ENCODE peak calls at places on chromosomes 5 and 9, in ten cellular contexts. U is heart left ventricle; S is HepG2; P is psoas muscle; Y is left cardiac atrium; T is left colon; M is Panc1; O is pancreas; E is effector memory CD8-positive, alpha-beta T cell; L is right cardiac atrium. Z is an unnamed sample.

GRCh38 chr9:27539479-27540441 is 10.1 kb upstream of the MOB3B start:
- ATAC-seq in U (peak; percentile 78), P (peak; percentile 72), M (no peak), L (peak; percentile 86), O (peak; percentile 70), Y (peak; percentile 82), S (peak; percentile 73), T (no peak), E (no peak), Z (peak; percentile 63)

GRCh38 chr9:125774106-125774505 is 26.9 kb downstream of the PBX3 start:
- ATAC-seq in M (no peak), E (no peak), Y (no peak), P (no peak), U (no peak), S (no peak), L (no peak), T (no peak), O (no peak), Z (no peak)

GRCh38 chr9:77747163-77747562 is 99.0 kb upstream of the GNA14 start:
- ATAC-seq in U (no peak), O (no peak), Y (no peak), S (no peak), L (no peak), M (no peak), E (no peak), P (no peak), T (no peak), Z (no peak)

GRCh38 chr5:33530183-33530962 is 89.6 kb downstream of the TARS1 start:
- ATAC-seq in U (peak; percentile 58), O (no peak), E (no peak), Y (no peak), M (peak; percentile 42), T (no peak), P (no peak), S (peak; percentile 71), L (peak; percentile 29), Z (peak; percentile 28)

GRCh38 chr9:124033967-124034366 is 22.4 kb downstream of the LHX2 start:
- ATAC-seq in P (no peak), S (no peak), O (no peak), M (no peak), T (no peak), U (no peak), Y (no peak), E (no peak), L (no peak), Z (no peak)

GRCh38 chr5:100818340-100818739 is 84.7 kb downstream of the ST8SIA4 start:
- ATAC-seq in T (no peak), U (no peak), L (no peak), P (no peak), O (no peak), M (no peak), Y (no peak), E (no peak), S (no peak), Z (no peak)

GRCh38 chr5:57184322-57184721 is 10.5 kb downstream of the GPBP1 start:
- ATAC-seq in O (no peak), P (peak; percentile 33), U (no peak), M (peak; percentile 62), S (peak; percentile 81), L (no peak), Y (no peak), T (peak; percentile 34), E (no peak), Z (no peak)

GRCh38 chr5:56099346-56099745 is 104.6 kb upstream of the IL6ST start:
- ATAC-seq in M (no peak), Y (peak; percentile 76), L (peak; percentile 47), S (no peak), O (no peak), P (no peak), U (no peak), T (no peak), E (no peak), Z (peak; percentile 84)

GRCh38 chr9:129613520-129614175 is 7.3 kb downstream of the C9orf50 start:
- ATAC-seq in Y (no peak), E (no peak), O (no peak), M (no peak), T (no peak), L (no peak), S (no peak), P (no peak), U (no peak), Z (no peak)

GRCh38 chr9:6910032-6910431 is 152.3 kb downstream of the KDM4C start:
- ATAC-seq in Y (no peak), T (no peak), E (no peak), P (no peak), O (peak; percentile 44), M (no peak), S (no peak), L (no peak), U (no peak), Z (peak; percentile 75)

GRCh38 chr5:1926071-1926440 is 43.3 kb upstream of the IRX4 start:
- ATAC-seq in E (no peak), T (no peak), S (no peak), U (no peak), L (peak; percentile 6), P (no peak), M (no peak), Y (no peak), O (no peak), Z (no peak)

Z was measured in SK-N-SH treated with all-trans-retinoic acid at 6 μM for 48 hours.